ENCODE peak calls at places on chromosomes 3 and 15, in seven cellular contexts. J, O, V, B, C, U and P are unnamed samples.
A peak's percentile ranks its signal among the peaks of the same experiment; 100 is the strongest.

GRCh38 chr15:95558131-95558530 is 772.4 kb upstream of the NR2F2 start:
- DNase-seq in J (peak; percentile 54), O (peak; percentile 67), V (no peak), B (no peak), C (peak; percentile 1), U (peak; percentile 37), P (no peak)

GRCh38 chr3:15958692-15959433 is 161.1 kb upstream of the ANKRD28 start:
- DNase-seq in J (peak; percentile 53), O (no peak), V (no peak), B (no peak), C (no peak), U (peak; percentile 39), P (no peak)

GRCh38 chr15:77659350-77660321 is 26.9 kb upstream of the LINGO1 start:
- DNase-seq in J (peak; percentile 26), O (peak; percentile 21), V (peak; percentile 69), B (no peak), C (peak; percentile 34), U (peak; percentile 31), P (peak; percentile 74)

GRCh38 chr3:9930804-9931418 is 2.7 kb upstream of the CRELD1 start:
- DNase-seq in J (no peak), O (no peak), V (no peak), B (no peak), C (no peak), U (no peak), P (no peak)

GRCh38 chr15:40063563-40064011 is 24.6 kb upstream of the SRP14 start:
- DNase-seq in J (peak; percentile 58), O (peak; percentile 83), V (no peak), B (no peak), C (no peak), U (peak; percentile 69), P (no peak)

GRCh38 chr3:119413603-119414280 is 49.7 kb downstream of the TMEM39A start:
- DNase-seq in J (no peak), O (no peak), V (no peak), B (no peak), C (no peak), U (no peak), P (no peak)

GRCh38 chr3:169280010-169280585 is 383.4 kb downstream of the MECOM start:
- DNase-seq in J (no peak), O (no peak), V (no peak), B (no peak), C (no peak), U (peak; percentile 27), P (no peak)

GRCh38 chr15:36407647-36408046 is 171.8 kb upstream of the CDIN1 start:
- DNase-seq in J (no peak), O (peak; percentile 68), V (no peak), B (no peak), C (no peak), U (peak; percentile 82), P (no peak)

GRCh38 chr3:124714218-124714853 is 15.9 kb upstream of the UMPS start:
- DNase-seq in J (no peak), O (no peak), V (no peak), B (no peak), C (no peak), U (peak; percentile 9), P (no peak)

GRCh38 chr3:23712095-23712494 is 93.7 kb upstream of the UBE2E1 start:
- DNase-seq in J (no peak), O (no peak), V (no peak), B (no peak), C (no peak), U (no peak), P (no peak)
- H3K27me3 ChIP-seq in J (no peaks in the 10 kb centered on the region), O (no peaks in the 10 kb centered on the region), V (no peaks in the 10 kb centered on the region), B (no peaks in the 10 kb centered on the region), C (no peaks in the 10 kb centered on the region), U (no peaks in the 10 kb centered on the region), P (no peaks in the 10 kb centered on the region)

GRCh38 chr3:130968231-130968630 is 58.4 kb downstream of the ASTE1 start:
- DNase-seq in J (peak; percentile 85), O (no peak), V (no peak), B (no peak), C (no peak), U (peak; percentile 89), P (no peak)

GRCh38 chr3:130974201-130974600 is 52.4 kb downstream of the ASTE1 start:
- DNase-seq in J (no peak), O (no peak), V (no peak), B (no peak), C (no peak), U (no peak), P (no peak)

GRCh38 chr3:130973401-130973800 is 53.2 kb downstream of the ASTE1 start:
- DNase-seq in J (no peak), O (no peak), V (no peak), B (no peak), C (no peak), U (no peak), P (no peak)

GRCh38 chr3:130969621-130970020 is 57.0 kb downstream of the ASTE1 start:
- DNase-seq in J (peak; percentile 83), O (no peak), V (no peak), B (no peak), C (no peak), U (peak; percentile 31), P (no peak)

GRCh38 chr3:130971208-130971607 is 55.4 kb downstream of the ASTE1 start:
- DNase-seq in J (no peak), O (peak; percentile 46), V (no peak), B (no peak), C (no peak), U (peak; percentile 50), P (no peak)
- H3K36me3 ChIP-seq in J (peaks cover 7% of the 10 kb centered on the region), O (no peaks in the 10 kb centered on the region), V (no peaks in the 10 kb centered on the region), B (peaks cover 21% of the 10 kb centered on the region), C (peaks cover 2% of the 10 kb centered on the region), U (peaks cover 6% of the 10 kb centered on the region), P (no peaks in the 10 kb centered on the region)

GRCh38 chr3:152497457-152497856 is 228.7 kb downstream of the MBNL1 start:
- DNase-seq in J (peak; percentile 5), O (no peak), V (no peak), B (no peak), C (no peak), U (no peak), P (no peak)

GRCh38 chr3:152491922-152492321 is 223.2 kb downstream of the MBNL1 start:
- DNase-seq in J (no peak), O (no peak), V (no peak), B (no peak), C (no peak), U (no peak), P (no peak)

GRCh38 chr3:152499796-152500385 is 231.2 kb downstream of the MBNL1 start:
- DNase-seq in J (no peak), O (no peak), V (no peak), B (no peak), C (no peak), U (no peak), P (no peak)

GRCh38 chr3:152496286-152496685 is 227.6 kb downstream of the MBNL1 start:
- DNase-seq in J (no peak), O (no peak), V (no peak), B (no peak), C (no peak), U (no peak), P (no peak)

GRCh38 chr3:152496716-152497115 is 228.0 kb downstream of the MBNL1 start:
- DNase-seq in J (no peak), O (no peak), V (no peak), B (no peak), C (no peak), U (no peak), P (no peak)
- H3K27ac ChIP-seq in J (no peak overlapping the region), O (no peak overlapping the region), V (no peak overlapping the region), B (no peak overlapping the region), C (no peak overlapping the region), U (no peak overlapping the region), P (no peak overlapping the region)

GRCh38 chr3:105767776-105768175 is 101.0 kb downstream of the CBLB start:
- DNase-seq in J (no peak), O (no peak), V (no peak), B (no peak), C (no peak), U (no peak), P (no peak)
- H3K27me3 ChIP-seq in J (no peaks in the 10 kb centered on the region), O (no peaks in the 10 kb centered on the region), V (no peaks in the 10 kb centered on the region), B (no peaks in the 10 kb centered on the region), C (no peaks in the 10 kb centered on the region), U (no peaks in the 10 kb centered on the region), P (no peaks in the 10 kb centered on the region)